ENCODE peak calls at places on chromosome 15, in eight cellular contexts. K, A, S, B, H, Y, O and F are unnamed samples.

GRCh38 chr15:40764766-40765136 is 883 bp downstream of the GCHFR start:
- DNase-seq in B (no peak), A (no peak), Y (no peak), K (no peak), O (no peak), H (no peak), S (no peak), F (no peak)

GRCh38 chr15:64800476-64800875 is 25.0 kb downstream of the PIF1 start:
- DNase-seq in K (no peak), H (no peak), S (peak), Y (no peak), O (no peak), B (no peak), A (no peak), F (no peak)

GRCh38 chr15:99445272-99445850 is 120.4 kb upstream of the MEF2A start:
- DNase-seq in S (no peak), O (no peak), B (no peak), A (no peak), K (no peak), H (no peak), Y (no peak), F (no peak)

GRCh38 chr15:43440721-43441281 is 52.2 kb downstream of the TP53BP1 start:
- DNase-seq in B (no peak), K (peak), H (peak), S (peak), O (no peak), A (peak), Y (peak), F (no peak)

GRCh38 chr15:48414015-48414414 is 82.8 kb downstream of the DUT start:
- DNase-seq in Y (no peak), S (no peak), H (no peak), B (no peak), K (no peak), O (no peak), A (no peak), F (no peak)

GRCh38 chr15:69577397-69577796 is 124.8 kb downstream of the RPLP1 start:
- DNase-seq in Y (no peak), H (no peak), O (no peak), S (no peak), B (no peak), A (no peak), K (no peak), F (no peak)

GRCh38 chr15:64144565-64145281 is 6.8 kb upstream of the SNX22 start:
- DNase-seq in B (no peak), H (no peak), O (no peak), K (no peak), S (no peak), Y (no peak), A (no peak), F (no peak)

GRCh38 chr15:68589783-68590710 is 11.3 kb downstream of the CORO2B start:
- DNase-seq in A (no peak), S (no peak), O (no peak), K (no peak), Y (no peak), B (no peak), H (no peak), F (no peak)

GRCh38 chr15:36590838-36591237 is 11.4 kb downstream of the CDIN1 start:
- DNase-seq in K (no peak), Y (peak), H (no peak), O (no peak), S (peak), A (no peak), B (no peak), F (no peak)

GRCh38 chr15:40595773-40596172 is 1.7 kb downstream of the KNL1 start:
- DNase-seq in Y (no peak), H (no peak), K (no peak), A (no peak), O (no peak), S (no peak), B (no peak), F (no peak)

GRCh38 chr15:28900041-28900891 is 14.5 kb downstream of the APBA2 start:
- DNase-seq in H (no peak), Y (no peak), A (no peak), K (no peak), B (no peak), S (no peak), O (no peak), F (no peak)

GRCh38 chr15:101613130-101614000 is 38.8 kb downstream of the TM2D3 start:
- DNase-seq in S (peak), B (no peak), K (peak), O (peak), A (no peak), H (no peak), Y (no peak), F (peak)

GRCh38 chr15:90266061-90266431 is 574 bp downstream of the NGRN start:
- DNase-seq in O (peak), S (peak), Y (no peak), K (peak), H (peak), A (peak), B (peak), F (peak)

GRCh38 chr15:62850791-62851291 is 191.7 kb upstream of the TPM1 start:
- DNase-seq in B (no peak), K (peak), A (peak), H (no peak), Y (peak), S (peak), O (no peak), F (no peak)

GRCh38 chr15:99253381-99254090 is 2.3 kb downstream of the LRRC28 start:
- DNase-seq in B (no peak), K (no peak), H (no peak), S (no peak), O (no peak), Y (peak), A (peak), F (no peak)

GRCh38 chr15:72201346-72202029 is 3.9 kb upstream of the GRAMD2A start:
- DNase-seq in B (no peak), H (no peak), K (no peak), A (no peak), S (no peak), Y (no peak), O (no peak), F (peak)

GRCh38 chr15:100129677-100130076 is 212.1 kb downstream of the ADAMTS17 start:
- DNase-seq in S (no peak), H (no peak), O (no peak), Y (no peak), K (no peak), B (no peak), A (no peak), F (no peak)

GRCh38 chr15:71411538-71412482 is 296.5 kb downstream of the THSD4 start:
- DNase-seq in S (no peak), B (no peak), A (no peak), Y (no peak), K (peak), H (no peak), O (no peak), F (no peak)

GRCh38 chr15:90591524-90591923 is 61.8 kb downstream of the CRTC3 start:
- DNase-seq in Y (no peak), K (no peak), S (no peak), O (no peak), A (no peak), B (no peak), H (no peak), F (no peak)

GRCh38 chr15:68188647-68189046 is 16.5 kb downstream of the CALML4 start:
- DNase-seq in Y (no peak), A (no peak), B (no peak), O (no peak), K (no peak), H (no peak), S (no peak), F (no peak)

GRCh38 chr15:77021803-77022381 is 27.0 kb downstream of the PSTPIP1 start:
- DNase-seq in A (no peak), Y (peak), S (no peak), H (peak), B (no peak), O (no peak), K (no peak), F (peak)

GRCh38 chr15:87610366-87610765 is 646.2 kb downstream of the NTRK3 start:
- DNase-seq in K (no peak), Y (no peak), B (no peak), A (no peak), S (no peak), H (no peak), O (no peak), F (no peak)

GRCh38 chr15:75684648-75685047 is 28.0 kb downstream of the CSPG4 start:
- DNase-seq in Y (no peak), S (no peak), K (no peak), H (no peak), A (no peak), B (no peak), O (no peak), F (no peak)